ENCODE peak calls at places on chromosomes 5 and 9, in eight cellular contexts. T, J, A, W, B, N, X and K are unnamed samples.

GRCh38 chr9:69071059-69071458 is 35.5 kb downstream of the FXN start:
- DNase-seq in B (no peak), X (peak), W (no peak), J (no peak), A (no peak), N (no peak), T (no peak), K (no peak)

GRCh38 chr9:100083448-100084144 is 15.2 kb downstream of the ERP44 start:
- DNase-seq in W (no peak), N (no peak), B (no peak), J (no peak), X (no peak), T (no peak), A (no peak), K (no peak)

GRCh38 chr5:181160144-181160754 is 12.9 kb downstream of the OR2V2 start:
- DNase-seq in J (peak), A (peak), T (no peak), W (peak), X (peak), N (no peak), B (no peak), K (no peak)

GRCh38 chr5:98527846-98528245 is 245.6 kb upstream of the RGMB start:
- DNase-seq in T (no peak), N (no peak), W (no peak), B (no peak), A (no peak), X (no peak), J (no peak), K (no peak)

GRCh38 chr9:68949271-68950000 is 64.5 kb downstream of the PRKACG start:
- DNase-seq in W (peak), B (no peak), J (peak), T (no peak), N (no peak), X (peak), A (no peak), K (no peak)

GRCh38 chr5:157511656-157512644 is 51.9 kb downstream of the NIPAL4 start:
- DNase-seq in W (peak), A (no peak), N (peak), X (peak), B (peak), J (peak), T (peak), K (peak)

GRCh38 chr5:8553364-8553763 is 684.4 kb downstream of the MTRR start:
- DNase-seq in A (no peak), B (no peak), T (no peak), X (no peak), J (no peak), N (no peak), W (no peak), K (no peak)

GRCh38 chr5:30041291-30041690 is 1152.2 kb upstream of the CDH6 start:
- DNase-seq in B (no peak), J (no peak), X (no peak), N (no peak), T (no peak), W (no peak), A (no peak), K (no peak)